ENCODE peak calls at places on chromosomes 7 and 10, in four cellular contexts. I is fibroblast of villous mesenchyme, C is PC-9, M is NB4. S is an unnamed sample.

GRCh38 chr10:119139464-119140067 is 25.9 kb downstream of the SFXN4 start:
- DNase-seq in I (peak), C (no peak), M (peak), S (peak)

GRCh38 chr10:21217107-21217506 is 308.4 kb downstream of the SKIDA1 start:
- DNase-seq in I (no peak), C (no peak), M (no peak), S (peak)

GRCh38 chr7:24972991-24973390 is 7.0 kb downstream of the OSBPL3 start:
- DNase-seq in I (peak), C (peak), M (no peak), S (peak)

GRCh38 chr10:75234683-75235374 is 928 bp downstream of the COMTD1 start:
- DNase-seq in I (no peak), C (no peak), M (peak), S (no peak)

GRCh38 chr10:102758226-102758932 is 14.6 kb downstream of the WBP1L start:
- DNase-seq in I (no peak), C (no peak), M (no peak), S (no peak)

GRCh38 chr10:84665883-84666463 is 337.6 kb downstream of the CCSER2 start:
- DNase-seq in I (no peak), C (no peak), M (peak), S (no peak)

GRCh38 chr7:27873981-27874957 is 134.3 kb downstream of the TAX1BP1 start:
- DNase-seq in I (peak), C (peak), M (no peak), S (peak)

GRCh38 chr7:106493041-106493731 is 167.8 kb downstream of the CCDC71L start:
- DNase-seq in I (no peak), C (peak), M (no peak), S (no peak)

GRCh38 chr7:112266595-112267270 is 60.2 kb downstream of the ZNF277 start:
- DNase-seq in I (peak), C (no peak), M (peak), S (peak)

GRCh38 chr10:82969405-82969804 is 1094.4 kb downstream of the NRG3 start:
- DNase-seq in I (peak), C (no peak), M (peak), S (peak)

GRCh38 chr10:73886085-73886529 is 11.8 kb upstream of the CAMK2G start:
- DNase-seq in I (peak), C (peak), M (peak), S (peak)

GRCh38 chr10:129293991-129294700 is 172.9 kb upstream of the MGMT start:
- DNase-seq in I (no peak), C (no peak), M (no peak), S (no peak)

GRCh38 chr10:103698266-103698665 is 157.1 kb downstream of the SH3PXD2A start:
- DNase-seq in I (no peak), C (no peak), M (no peak), S (no peak)

GRCh38 chr7:75611557-75612178 is 119.5 kb downstream of the SPDYE5 start:
- DNase-seq in I (no peak), C (peak), M (peak), S (no peak)

GRCh38 chr7:158043461-158044155 is 544.0 kb downstream of the PTPRN2 start:
- DNase-seq in I (no peak), C (no peak), M (no peak), S (no peak)

GRCh38 chr10:42990721-42991441 is 86.0 kb upstream of the RET start:
- DNase-seq in I (no peak), C (no peak), M (peak), S (no peak)

GRCh38 chr7:151694828-151695580 is 175.3 kb upstream of the RHEB start:
- DNase-seq in I (no peak), C (peak), M (no peak), S (no peak)

GRCh38 chr7:28686418-28686800 is 271.7 kb downstream of the TRIL start:
- DNase-seq in I (peak), C (peak), M (peak), S (peak)

GRCh38 chr10:24826022-24826421 is 102.3 kb upstream of the ARHGAP21 start:
- DNase-seq in I (peak), C (peak), M (peak), S (peak)

GRCh38 chr10:129754211-129755050 is 209.6 kb downstream of the EBF3 start:
- DNase-seq in I (no peak), C (no peak), M (no peak), S (no peak)

GRCh38 chr10:28542728-28543127 is 9.8 kb downstream of the WAC start:
- DNase-seq in I (no peak), C (no peak), M (no peak), S (no peak)

GRCh38 chr10:71616817-71617654 is 102.5 kb downstream of the C10orf105 start:
- DNase-seq in I (no peak), C (no peak), M (no peak), S (no peak)

GRCh38 chr10:129467346-129468119 is 492 bp downstream of the MGMT start:
- DNase-seq in I (peak), C (no peak), M (peak), S (peak)

GRCh38 chr10:73771722-73772279 is 10.0 kb upstream of the CHCHD1 start:
- DNase-seq in I (peak), C (no peak), M (peak), S (peak)

GRCh38 chr7:94395141-94396041 is 696 bp downstream of the COL1A2 start:
- DNase-seq in I (peak), C (no peak), M (peak), S (peak)

GRCh38 chr10:79073784-79074432 is 5.1 kb downstream of the ZMIZ1 start:
- DNase-seq in I (peak), C (no peak), M (no peak), S (peak)

GRCh38 chr10:99432047-99432446 is 1.6 kb upstream of the GOT1 start:
- DNase-seq in I (no peak), C (no peak), M (no peak), S (no peak)

GRCh38 chr10:31526681-31527080 is 207.7 kb downstream of the ZEB1 start:
- DNase-seq in I (no peak), C (no peak), M (peak), S (peak)

GRCh38 chr10:98433881-98434732 is 12.6 kb downstream of the HPS1 start:
- DNase-seq in I (no peak), C (peak), M (no peak), S (peak)

GRCh38 chr10:95246582-95247051 is 44.2 kb downstream of the PDLIM1 start:
- DNase-seq in I (peak), C (peak), M (peak), S (peak)

GRCh38 chr10:35423505-35424306 is 87.4 kb downstream of the CCNY start:
- DNase-seq in I (peak), C (no peak), M (no peak), S (peak)
- TF ChIP-seq CTCF in I (no peak), C (no peak), M (no peak), S (peak)

GRCh38 chr10:114879541-114880158 is 58.1 kb downstream of the FHIP2A start:
- DNase-seq in I (no peak), C (no peak), M (peak), S (peak)
- TF ChIP-seq CTCF in I (peak), C (peak), M (peak), S (peak)

DNA sequence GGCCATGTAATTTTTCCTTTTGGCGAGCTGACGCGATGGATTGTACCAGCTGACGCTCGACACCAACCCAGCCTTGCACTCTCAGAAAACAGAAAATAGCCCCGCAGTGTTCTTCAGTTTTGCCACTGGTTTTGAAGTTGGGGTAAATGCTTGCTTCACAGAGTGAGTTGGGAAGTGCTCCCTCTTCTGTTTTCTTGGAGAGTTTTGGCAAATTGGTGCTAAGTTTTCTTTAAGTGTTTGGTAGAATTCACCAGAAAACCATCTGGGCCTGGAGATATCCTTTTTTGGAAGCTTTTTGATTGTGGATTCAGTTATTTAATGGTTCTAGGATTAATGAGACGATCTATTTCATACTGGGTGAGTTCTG is 252.8 kb downstream of the ELFN1 start:
- DNase-seq in I (no peak), C (no peak), M (peak), S (peak)
- TF ChIP-seq CTCF in I (peak), C (no peak), M (peak), S (peak)

DNA sequence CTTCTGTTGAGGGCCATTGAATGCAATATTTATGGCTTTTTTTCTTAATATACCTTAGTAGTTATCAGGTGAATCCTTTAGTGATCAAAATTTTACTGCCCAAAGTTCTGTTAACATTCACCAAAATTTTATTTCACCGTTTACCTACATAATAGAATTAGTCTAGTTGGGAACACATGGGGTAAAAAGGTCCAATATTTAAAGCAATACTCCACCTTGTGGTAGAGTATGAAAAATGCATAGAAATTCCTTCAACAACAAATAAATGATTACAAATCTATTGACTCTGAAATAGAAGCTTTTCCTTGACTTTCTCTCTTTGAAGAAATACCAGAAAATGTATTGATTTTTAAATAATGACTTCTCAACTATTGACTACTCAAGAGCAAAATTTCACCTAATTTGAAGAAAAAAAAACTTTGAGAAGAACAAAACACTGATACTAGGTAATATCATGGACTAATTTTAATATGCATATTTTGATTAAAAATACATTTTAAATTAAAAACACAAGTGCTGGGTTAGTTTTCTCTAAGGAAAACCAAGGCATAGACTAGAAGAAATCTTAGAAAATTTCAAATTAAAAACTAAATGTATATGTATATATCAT is 43.3 kb downstream of the POLR1F start:
- DNase-seq in I (peak), C (no peak), M (peak), S (peak)
- TF ChIP-seq CTCF in I (peak), C (peak), M (peak), S (peak)

GRCh38 chr7:7968544-7969305 is at the start of gene GLCCI1:
- DNase-seq in I (peak), C (peak), M (peak), S (peak)
- TF ChIP-seq CTCF in I (no peak), C (no peak), M (no peak), S (no peak)

DNA sequence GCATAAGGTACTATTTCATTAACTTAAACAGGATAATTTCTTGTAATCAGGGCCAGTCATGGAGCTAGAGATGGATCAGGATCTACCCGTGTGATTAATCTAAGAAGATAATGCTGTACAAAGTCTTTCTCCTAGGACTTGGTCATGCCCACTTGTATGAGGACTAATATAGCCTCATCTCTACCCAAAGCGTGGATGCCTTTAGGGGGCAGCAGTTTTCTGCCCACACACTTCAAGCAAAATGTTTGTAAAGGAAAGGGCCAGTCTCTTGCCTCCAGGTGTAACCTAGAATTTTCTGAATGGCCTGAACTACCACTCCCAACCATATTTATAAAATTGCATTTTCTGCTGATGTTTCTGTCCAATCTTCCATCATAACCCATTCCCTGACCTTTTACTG is 764.0 kb upstream of the IGFBP3 start:
- DNase-seq in I (no peak), C (no peak), M (peak), S (peak)
- TF ChIP-seq CTCF in I (no peak), C (no peak), M (peak), S (peak)

GRCh38 chr10:101287922-101288638 is 58.8 kb upstream of the LBX1 start:
- DNase-seq in I (peak), C (no peak), M (peak), S (peak)
- TF ChIP-seq CTCF in I (peak), C (peak), M (peak), S (peak)

DNA sequence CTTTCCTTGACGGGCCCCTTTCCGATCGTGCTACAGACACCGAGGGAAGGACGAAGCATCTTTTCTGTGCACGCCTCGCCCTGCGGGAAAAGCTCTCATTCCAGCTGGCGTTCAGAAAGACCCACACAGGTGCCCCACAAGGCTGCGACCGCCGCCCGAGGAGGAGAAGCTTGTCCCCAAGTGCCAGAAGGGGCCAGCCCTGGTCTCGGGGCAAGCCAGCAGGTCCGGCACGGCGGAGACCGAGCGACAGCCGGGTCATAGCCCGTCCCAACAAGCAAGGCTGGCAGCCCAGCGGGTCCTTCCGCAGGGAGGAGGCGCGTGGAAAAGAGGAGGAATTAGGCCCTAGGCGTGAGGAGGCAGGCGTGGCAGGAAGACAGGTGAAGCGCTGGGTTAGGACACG is 62.7 kb downstream of the TNRC18 start:
- DNase-seq in I (no peak), C (no peak), M (no peak), S (no peak)
- TF ChIP-seq CTCF in I (no peak), C (no peak), M (no peak), S (no peak)

DNA sequence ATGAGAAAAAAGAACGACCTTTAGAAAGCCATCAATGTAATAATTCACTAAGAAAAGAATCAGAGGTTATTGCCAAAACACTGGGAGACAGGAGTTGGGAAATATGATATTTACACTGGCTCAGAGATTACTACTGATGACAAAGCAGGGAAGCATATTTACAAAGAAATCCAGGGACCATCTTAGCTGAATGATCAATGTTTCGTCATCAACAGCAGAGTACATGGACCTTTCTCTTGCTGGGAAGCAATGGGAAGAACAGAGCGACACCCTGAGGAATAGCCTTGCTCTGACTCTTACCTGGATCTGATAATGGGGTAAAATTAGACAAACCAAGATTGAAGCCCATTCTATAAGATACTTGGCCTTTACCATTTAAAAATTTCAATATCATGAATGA is 1293.5 kb downstream of the XPNPEP1 start:
- DNase-seq in I (peak), C (no peak), M (no peak), S (peak)
- TF ChIP-seq CTCF in I (no peak), C (no peak), M (no peak), S (peak)